ENCODE peak calls at places on chromosome 14, in ten cellular contexts. Q is HTR-8/SVneo, D is fibroblast of mammary gland, T is NCI-H82, A is NCI-H2081, O is Right ventricle myocardium superior, K is GM04503, Y is activated T-cell treated with anti-CD3 and anti-CD28 coated beads for 24 hours, N is mucosa of descending colon, C is astrocyte of the hippocampus. E is an unnamed sample.
A peak's percentile ranks its signal among the peaks of the same experiment; 100 is the strongest.

GRCh38 chr14:93789366-93790130 is 1.3 kb upstream of the PRIMA1 start:
- DNase-seq in K (no peak), A (no peak), T (peak; percentile 30), D (no peak), O (no peak), N (no peak), Y (no peak), C (no peak), Q (no peak), E (no peak)

GRCh38 chr14:54364555-54365415 is 32.0 kb upstream of the CDKN3 start:
- DNase-seq in Q (no peak), N (no peak), D (peak; percentile 83), Y (no peak), A (no peak), K (peak; percentile 59), C (peak; percentile 91), O (peak; percentile 63), T (peak; percentile 27), E (no peak)

GRCh38 chr14:99513183-99513694 is 32.0 kb downstream of the CCNK start:
- DNase-seq in C (no peak), A (no peak), K (no peak), Q (no peak), D (no peak), T (no peak), Y (no peak), O (no peak), N (peak; percentile 27), E (peak; percentile 44)

GRCh38 chr14:102248121-102248520 is 56.8 kb downstream of the MOK start:
- DNase-seq in D (no peak), T (no peak), K (no peak), C (no peak), Q (no peak), N (no peak), Y (no peak), A (no peak), O (no peak), E (no peak)

GRCh38 chr14:31930493-31931225 is 146.4 kb upstream of the ARHGAP5 start:
- DNase-seq in Q (no peak), O (no peak), T (no peak), Y (no peak), A (no peak), K (peak; percentile 46), C (peak; percentile 22), D (peak; percentile 86), N (no peak), E (no peak)

GRCh38 chr14:53180272-53181221 is 27.4 kb upstream of the DDHD1 start:
- DNase-seq in K (no peak), A (no peak), D (peak; percentile 52), O (no peak), N (no peak), C (peak; percentile 14), T (peak; percentile 42), Y (peak; percentile 44), Q (no peak), E (no peak)

GRCh38 chr14:101733211-101733610 is 28.3 kb upstream of the PPP2R5C start:
- DNase-seq in Q (no peak), D (peak; percentile 78), Y (no peak), O (no peak), T (no peak), N (no peak), C (peak; percentile 16), A (peak; percentile 31), K (no peak), E (no peak)

GRCh38 chr14:59337151-59337611 is 128.0 kb downstream of the GPR135 start:
- DNase-seq in Q (no peak), D (peak; percentile 63), T (no peak), Y (no peak), K (no peak), C (peak; percentile 68), N (no peak), A (no peak), O (peak; percentile 84), E (peak; percentile 75)

GRCh38 chr14:63773504-63773903 is 45.6 kb upstream of the SGPP1 start:
- DNase-seq in Q (peak; percentile 61), O (no peak), K (no peak), C (no peak), N (no peak), T (no peak), Y (no peak), D (no peak), A (no peak), E (no peak)

GRCh38 chr14:99378782-99379214 is 101.9 kb downstream of the SETD3 start:
- DNase-seq in Q (peak; percentile 45), O (no peak), D (peak; percentile 36), K (no peak), Y (no peak), T (no peak), C (peak; percentile 50), N (no peak), A (no peak), E (no peak)

GRCh38 chr14:30770376-30770775 is 104.0 kb upstream of the COCH start:
- DNase-seq in A (no peak), K (no peak), T (no peak), O (no peak), Q (no peak), D (no peak), N (no peak), C (no peak), Y (no peak), E (no peak)

GRCh38 chr14:105430042-105430441 is 10.4 kb downstream of the MTA1 start:
- DNase-seq in D (no peak), A (no peak), Y (no peak), O (no peak), T (no peak), C (no peak), Q (no peak), N (no peak), K (no peak), E (no peak)

GRCh38 chr14:57495409-57495808 is 1.8 kb upstream of the CCDC198 start:
- DNase-seq in Y (no peak), K (no peak), C (no peak), N (no peak), O (no peak), D (no peak), T (no peak), A (no peak), Q (no peak), E (no peak)

E was measured in Peyer's patch.